ENCODE peak calls at places on chromosomes 13 and 19, in eight cellular contexts. N is epithelial cell of esophagus; B is stimulated activated CD4-positive, alpha-beta T cell treated with anti-CD3 and anti-CD28 coated beads, Interleukin-12 subunit alpha, Interleukin-12 subunit beta, amount 100 ng/mL, for 4 hours; H is fibroblast of lung; E is GDM1; O is COR-L47; T is iPS-NIHi11; Y is fibroblast of the aortic adventitia. G is an unnamed sample.

GRCh38 chr19:2043269-2043641 is 7.8 kb downstream of the MKNK2 start:
- DNase-seq in N (no peak), B (no peak), H (no peak), E (no peak), O (no peak), T (no peak), Y (no peak), G (no peak)

GRCh38 chr19:2540646-2541454 is 64.9 kb downstream of the GADD45B start:
- DNase-seq in N (peak; percentile 97), B (no peak), H (peak; percentile 92), E (no peak), O (no peak), T (peak; percentile 90), Y (peak; percentile 98), G (peak; percentile 68)

GRCh38 chr19:40614595-40615411 is 13.6 kb downstream of the LTBP4 start:
- DNase-seq in N (peak; percentile 96), B (peak; percentile 96), H (peak; percentile 98), E (peak; percentile 48), O (no peak), T (peak; percentile 82), Y (peak; percentile 95), G (no peak)

GRCh38 chr19:2476451-2477140 is 669 bp downstream of the GADD45B start:
- DNase-seq in N (peak; percentile 44), B (peak; percentile 71), H (no peak), E (no peak), O (peak; percentile 24), T (no peak), Y (peak; percentile 64), G (peak; percentile 56)

GRCh38 chr13:50893211-50893852 is 16.3 kb upstream of the RNASEH2B start:
- DNase-seq in N (no peak), B (no peak), H (peak; percentile 51), E (peak; percentile 78), O (no peak), T (no peak), Y (peak; percentile 18), G (no peak)

GRCh38 chr19:3275068-3275582 is 50.7 kb downstream of the CELF5 start:
- DNase-seq in N (no peak), B (peak; percentile 44), H (no peak), E (no peak), O (peak; percentile 67), T (peak; percentile 90), Y (no peak), G (peak; percentile 79)

GRCh38 chr19:19545128-19545591 is 7.1 kb downstream of the CILP2 start:
- DNase-seq in N (no peak), B (no peak), H (no peak), E (no peak), O (no peak), T (no peak), Y (no peak), G (no peak)

GRCh38 chr19:40607311-40607871 is 6.2 kb downstream of the LTBP4 start:
- DNase-seq in N (no peak), B (no peak), H (no peak), E (no peak), O (no peak), T (peak; percentile 8), Y (no peak), G (no peak)

GRCh38 chr19:17778621-17779280 is 16.2 kb upstream of the B3GNT3 start:
- DNase-seq in N (peak; percentile 43), B (no peak), H (no peak), E (no peak), O (no peak), T (peak; percentile 62), Y (no peak), G (no peak)

GRCh38 chr19:58088521-58089052 is 9.4 kb downstream of the ZSCAN18 start:
- DNase-seq in N (no peak), B (no peak), H (no peak), E (no peak), O (no peak), T (no peak), Y (no peak), G (no peak)

GRCh38 chr13:95327190-95327589 is 25.9 kb upstream of the ABCC4 start:
- DNase-seq in N (no peak), B (no peak), H (no peak), E (no peak), O (no peak), T (no peak), Y (no peak), G (no peak)

GRCh38 chr19:35468637-35469036 is 20.6 kb downstream of the FFAR2 start:
- DNase-seq in N (peak; percentile 62), B (peak; percentile 42), H (peak; percentile 34), E (peak; percentile 58), O (no peak), T (peak; percentile 67), Y (peak; percentile 13), G (peak; percentile 4)

GRCh38 chr19:18202759-18203407 is 959 bp downstream of the RAB3A start:
- DNase-seq in N (no peak), B (no peak), H (no peak), E (no peak), O (peak; percentile 52), T (peak; percentile 47), Y (no peak), G (peak; percentile 44)

GRCh38 chr19:46718157-46718933 is 1.4 kb upstream of the PRKD2 start:
- DNase-seq in N (peak; percentile 75), B (peak; percentile 39), H (no peak), E (peak; percentile 77), O (no peak), T (no peak), Y (no peak), G (peak; percentile 39)

GRCh38 chr13:94154362-94154761 is 325.1 kb downstream of the DCT start:
- DNase-seq in N (no peak), B (no peak), H (peak; percentile 70), E (no peak), O (no peak), T (peak; percentile 31), Y (peak; percentile 94), G (no peak)

GRCh38 chr13:42354246-42355117 is 82.5 kb downstream of the AKAP11 start:
- DNase-seq in N (peak; percentile 66), B (no peak), H (peak; percentile 79), E (no peak), O (peak; percentile 62), T (peak; percentile 23), Y (peak; percentile 84), G (no peak)

GRCh38 chr19:51514866-51515481 is 13.4 kb upstream of the SIGLEC12 start:
- DNase-seq in N (peak; percentile 62), B (peak; percentile 12), H (peak; percentile 60), E (peak; percentile 51), O (peak; percentile 2), T (peak; percentile 67), Y (peak; percentile 69), G (peak; percentile 65)

GRCh38 chr13:56986121-56986520 is 154.6 kb upstream of the PRR20A start:
- DNase-seq in N (no peak), B (no peak), H (no peak), E (no peak), O (no peak), T (no peak), Y (no peak), G (no peak)

GRCh38 chr13:113656015-113656588 is 1.9 kb downstream of the ATP4B start:
- DNase-seq in N (no peak), B (no peak), H (no peak), E (no peak), O (no peak), T (no peak), Y (no peak), G (no peak)

GRCh38 chr19:4537953-4538600 is 1.8 kb downstream of the LRG1 start:
- DNase-seq in N (no peak), B (no peak), H (no peak), E (no peak), O (no peak), T (no peak), Y (no peak), G (no peak)

GRCh38 chr13:27751953-27752352 is 40.3 kb upstream of the GSX1 start:
- DNase-seq in N (no peak), B (no peak), H (no peak), E (no peak), O (no peak), T (no peak), Y (no peak), G (no peak)

GRCh38 chr19:6414033-6414643 is 10.5 kb downstream of the KHSRP start:
- DNase-seq in N (no peak), B (no peak), H (no peak), E (no peak), O (no peak), T (peak; percentile 61), Y (no peak), G (no peak)

GRCh38 chr13:101545521-101545920 is 93.0 kb downstream of the ITGBL1 start:
- DNase-seq in N (no peak), B (no peak), H (peak; percentile 25), E (no peak), O (no peak), T (no peak), Y (peak; percentile 88), G (no peak)

GRCh38 chr19:35309481-35310279 is 17.7 kb downstream of the MAG start:
- DNase-seq in N (no peak), B (no peak), H (peak; percentile 25), E (no peak), O (no peak), T (no peak), Y (peak; percentile 14), G (no peak)

GRCh38 chr19:18792661-18793060 is 1.6 kb upstream of the COMP start:
- DNase-seq in N (no peak), B (no peak), H (no peak), E (no peak), O (no peak), T (no peak), Y (no peak), G (no peak)

GRCh38 chr13:76556632-76557031 is 329.6 kb downstream of the KCTD12 start:
- DNase-seq in N (no peak), B (no peak), H (no peak), E (no peak), O (no peak), T (no peak), Y (no peak), G (no peak)

GRCh38 chr13:113724780-113725315 is 34.2 kb upstream of the TMEM255B start:
- DNase-seq in N (peak; percentile 64), B (peak; percentile 87), H (peak; percentile 75), E (peak; percentile 75), O (peak; percentile 89), T (peak; percentile 84), Y (peak; percentile 47), G (peak; percentile 71)

GRCh38 chr13:75091185-75091584 is 390.8 kb downstream of the TBC1D4 start:
- DNase-seq in N (no peak), B (no peak), H (no peak), E (no peak), O (no peak), T (no peak), Y (no peak), G (no peak)

GRCh38 chr19:46218160-46218559 is 11.4 kb upstream of the IGFL1 start:
- DNase-seq in N (peak; percentile 72), B (peak; percentile 21), H (peak; percentile 28), E (no peak), O (no peak), T (peak; percentile 76), Y (peak; percentile 32), G (no peak)

GRCh38 chr13:84130739-84131138 is 248.5 kb upstream of the SLITRK1 start:
- DNase-seq in N (peak; percentile 37), B (no peak), H (no peak), E (no peak), O (no peak), T (no peak), Y (no peak), G (no peak)

GRCh38 chr19:35449347-35450043 is 1.4 kb downstream of the FFAR2 start:
- DNase-seq in N (peak; percentile 19), B (no peak), H (no peak), E (no peak), O (peak; percentile 48), T (no peak), Y (no peak), G (no peak)

G was measured in G401.